ENCODE peak calls at places on chromosomes 2 and 18, in five cellular contexts. One of them, this sample, is unnamed.

GRCh38 chr18:49768051-49768391 is 45.3 kb downstream of the ACAA2 start:
- DNase-seq in T-helper 2 cell: no peak
- DNase-seq in choroid plexus epithelial cell: peak; percentile 84
- DNase-seq in NB4: peak; percentile 37
- DNase-seq in activated CD8-positive, alpha-beta memory T cell treated with anti-CD3 and anti-CD28 coated beads for 48 hours: no peak
- DNase-seq in this sample: peak; percentile 81

GRCh38 chr2:241894056-241894641 is 24.6 kb downstream of the RTP5 start:
- DNase-seq in T-helper 2 cell: no peak
- DNase-seq in choroid plexus epithelial cell: no peak
- DNase-seq in NB4: no peak
- DNase-seq in activated CD8-positive, alpha-beta memory T cell treated with anti-CD3 and anti-CD28 coated beads for 48 hours: no peak
- DNase-seq in this sample: no peak

GRCh38 chr18:3340015-3340681 is 78.2 kb downstream of the MYL12B start:
- DNase-seq in T-helper 2 cell: no peak
- DNase-seq in choroid plexus epithelial cell: peak; percentile 21
- DNase-seq in NB4: peak; percentile 46
- DNase-seq in activated CD8-positive, alpha-beta memory T cell treated with anti-CD3 and anti-CD28 coated beads for 48 hours: no peak
- DNase-seq in this sample: no peak

GRCh38 chr2:44705851-44706555 is 235.5 kb upstream of the SIX3 start:
- DNase-seq in T-helper 2 cell: no peak
- DNase-seq in choroid plexus epithelial cell: no peak
- DNase-seq in NB4: peak; percentile 8
- DNase-seq in activated CD8-positive, alpha-beta memory T cell treated with anti-CD3 and anti-CD28 coated beads for 48 hours: no peak
- DNase-seq in this sample: no peak

GRCh38 chr2:28339516-28340175 is 53.0 kb upstream of the FOSL2 start:
- DNase-seq in T-helper 2 cell: no peak
- DNase-seq in choroid plexus epithelial cell: no peak
- DNase-seq in NB4: no peak
- DNase-seq in activated CD8-positive, alpha-beta memory T cell treated with anti-CD3 and anti-CD28 coated beads for 48 hours: no peak
- DNase-seq in this sample: no peak

GRCh38 chr2:156784034-156784433 is 347.9 kb downstream of the GPD2 start:
- DNase-seq in T-helper 2 cell: no peak
- DNase-seq in choroid plexus epithelial cell: no peak
- DNase-seq in NB4: no peak
- DNase-seq in activated CD8-positive, alpha-beta memory T cell treated with anti-CD3 and anti-CD28 coated beads for 48 hours: no peak
- DNase-seq in this sample: no peak

GRCh38 chr18:36078751-36079529 is 11.6 kb upstream of the RPRD1A start:
- DNase-seq in T-helper 2 cell: no peak
- DNase-seq in choroid plexus epithelial cell: peak; percentile 92
- DNase-seq in NB4: no peak
- DNase-seq in activated CD8-positive, alpha-beta memory T cell treated with anti-CD3 and anti-CD28 coated beads for 48 hours: no peak
- DNase-seq in this sample: peak; percentile 71

GRCh38 chr2:217932661-217933325 is 70.0 kb downstream of the TNS1 start:
- DNase-seq in T-helper 2 cell: no peak
- DNase-seq in choroid plexus epithelial cell: no peak
- DNase-seq in NB4: no peak
- DNase-seq in activated CD8-positive, alpha-beta memory T cell treated with anti-CD3 and anti-CD28 coated beads for 48 hours: no peak
- DNase-seq in this sample: peak; percentile 52

GRCh38 chr2:167127135-167127534 is 238.9 kb downstream of the XIRP2 start:
- DNase-seq in T-helper 2 cell: no peak
- DNase-seq in choroid plexus epithelial cell: peak; percentile 75
- DNase-seq in NB4: peak; percentile 32
- DNase-seq in activated CD8-positive, alpha-beta memory T cell treated with anti-CD3 and anti-CD28 coated beads for 48 hours: no peak
- DNase-seq in this sample: peak; percentile 45

GRCh38 chr2:173034143-173034542 is 41.5 kb upstream of the MAP3K20 start:
- DNase-seq in T-helper 2 cell: no peak
- DNase-seq in choroid plexus epithelial cell: no peak
- DNase-seq in NB4: no peak
- DNase-seq in activated CD8-positive, alpha-beta memory T cell treated with anti-CD3 and anti-CD28 coated beads for 48 hours: no peak
- DNase-seq in this sample: no peak

GRCh38 chr2:174794851-174795374 is 30.6 kb upstream of the CHRNA1 start:
- DNase-seq in T-helper 2 cell: no peak
- DNase-seq in choroid plexus epithelial cell: peak; percentile 40
- DNase-seq in NB4: no peak
- DNase-seq in activated CD8-positive, alpha-beta memory T cell treated with anti-CD3 and anti-CD28 coated beads for 48 hours: no peak
- DNase-seq in this sample: no peak

GRCh38 chr2:180677928-180678327 is 302.5 kb upstream of the UBE2E3 start:
- DNase-seq in T-helper 2 cell: no peak
- DNase-seq in choroid plexus epithelial cell: no peak
- DNase-seq in NB4: no peak
- DNase-seq in activated CD8-positive, alpha-beta memory T cell treated with anti-CD3 and anti-CD28 coated beads for 48 hours: no peak
- DNase-seq in this sample: no peak

GRCh38 chr2:121293450-121294325 is 8.7 kb upstream of the TFCP2L1 start:
- DNase-seq in T-helper 2 cell: no peak
- DNase-seq in choroid plexus epithelial cell: no peak
- DNase-seq in NB4: no peak
- DNase-seq in activated CD8-positive, alpha-beta memory T cell treated with anti-CD3 and anti-CD28 coated beads for 48 hours: no peak
- DNase-seq in this sample: no peak

GRCh38 chr2:172484253-172484652 is 56.9 kb downstream of the ITGA6 start:
- DNase-seq in T-helper 2 cell: no peak
- DNase-seq in choroid plexus epithelial cell: peak; percentile 55
- DNase-seq in NB4: peak; percentile 60
- DNase-seq in activated CD8-positive, alpha-beta memory T cell treated with anti-CD3 and anti-CD28 coated beads for 48 hours: no peak
- DNase-seq in this sample: peak; percentile 41

GRCh38 chr2:168427451-168427850 is 28.6 kb upstream of the CERS6 start:
- DNase-seq in T-helper 2 cell: no peak
- DNase-seq in choroid plexus epithelial cell: peak; percentile 99
- DNase-seq in NB4: no peak
- DNase-seq in activated CD8-positive, alpha-beta memory T cell treated with anti-CD3 and anti-CD28 coated beads for 48 hours: no peak
- DNase-seq in this sample: peak; percentile 80

GRCh38 chr18:55351980-55352714 is 235.8 kb downstream of the TCF4 start:
- DNase-seq in T-helper 2 cell: no peak
- DNase-seq in choroid plexus epithelial cell: no peak
- DNase-seq in NB4: no peak
- DNase-seq in activated CD8-positive, alpha-beta memory T cell treated with anti-CD3 and anti-CD28 coated beads for 48 hours: no peak
- DNase-seq in this sample: no peak

GRCh38 chr2:84534225-84534624 is 17.9 kb downstream of the DNAH6 start:
- DNase-seq in T-helper 2 cell: no peak
- DNase-seq in choroid plexus epithelial cell: no peak
- DNase-seq in NB4: no peak
- DNase-seq in activated CD8-positive, alpha-beta memory T cell treated with anti-CD3 and anti-CD28 coated beads for 48 hours: no peak
- DNase-seq in this sample: no peak

GRCh38 chr2:158723921-158724802 is 71.0 kb upstream of the DAPL1 start:
- DNase-seq in T-helper 2 cell: no peak
- DNase-seq in choroid plexus epithelial cell: no peak
- DNase-seq in NB4: peak; percentile 27
- DNase-seq in activated CD8-positive, alpha-beta memory T cell treated with anti-CD3 and anti-CD28 coated beads for 48 hours: no peak
- DNase-seq in this sample: no peak

GRCh38 chr18:7592305-7593071 is 25.4 kb downstream of the PTPRM start:
- DNase-seq in T-helper 2 cell: no peak
- DNase-seq in choroid plexus epithelial cell: no peak
- DNase-seq in NB4: no peak
- DNase-seq in activated CD8-positive, alpha-beta memory T cell treated with anti-CD3 and anti-CD28 coated beads for 48 hours: no peak
- DNase-seq in this sample: no peak

GRCh38 chr2:132645943-132646804 is 23.8 kb downstream of the LYPD1 start:
- DNase-seq in T-helper 2 cell: no peak
- DNase-seq in choroid plexus epithelial cell: no peak
- DNase-seq in NB4: peak; percentile 87
- DNase-seq in activated CD8-positive, alpha-beta memory T cell treated with anti-CD3 and anti-CD28 coated beads for 48 hours: no peak
- DNase-seq in this sample: no peak

GRCh38 chr2:170643346-170643745 is 71.8 kb upstream of the SP5 start:
- DNase-seq in T-helper 2 cell: no peak
- DNase-seq in choroid plexus epithelial cell: no peak
- DNase-seq in NB4: no peak
- DNase-seq in activated CD8-positive, alpha-beta memory T cell treated with anti-CD3 and anti-CD28 coated beads for 48 hours: no peak
- DNase-seq in this sample: no peak

GRCh38 chr2:216673609-216674008 is 21.7 kb downstream of the IGFBP5 start:
- DNase-seq in T-helper 2 cell: no peak
- DNase-seq in choroid plexus epithelial cell: no peak
- DNase-seq in NB4: no peak
- DNase-seq in activated CD8-positive, alpha-beta memory T cell treated with anti-CD3 and anti-CD28 coated beads for 48 hours: no peak
- DNase-seq in this sample: no peak

GRCh38 chr2:224449212-224450147 is 47.6 kb upstream of the FAM124B start:
- DNase-seq in T-helper 2 cell: no peak
- DNase-seq in choroid plexus epithelial cell: peak; percentile 43
- DNase-seq in NB4: peak; percentile 20
- DNase-seq in activated CD8-positive, alpha-beta memory T cell treated with anti-CD3 and anti-CD28 coated beads for 48 hours: no peak
- DNase-seq in this sample: peak; percentile 27

GRCh38 chr18:44342167-44342566 is 338.5 kb upstream of the SETBP1 start:
- DNase-seq in T-helper 2 cell: no peak
- DNase-seq in choroid plexus epithelial cell: no peak
- DNase-seq in NB4: no peak
- DNase-seq in activated CD8-positive, alpha-beta memory T cell treated with anti-CD3 and anti-CD28 coated beads for 48 hours: no peak
- DNase-seq in this sample: no peak

GRCh38 chr2:231387904-231388724 is 7.4 kb upstream of the B3GNT7 start:
- DNase-seq in T-helper 2 cell: no peak
- DNase-seq in choroid plexus epithelial cell: peak; percentile 33
- DNase-seq in NB4: peak; percentile 97
- DNase-seq in activated CD8-positive, alpha-beta memory T cell treated with anti-CD3 and anti-CD28 coated beads for 48 hours: no peak
- DNase-seq in this sample: peak; percentile 61

GRCh38 chr2:123061534-123061933 is 963.6 kb upstream of the CNTNAP5 start:
- DNase-seq in T-helper 2 cell: no peak
- DNase-seq in choroid plexus epithelial cell: no peak
- DNase-seq in NB4: no peak
- DNase-seq in activated CD8-positive, alpha-beta memory T cell treated with anti-CD3 and anti-CD28 coated beads for 48 hours: no peak
- DNase-seq in this sample: no peak

GRCh38 chr2:140916410-140916809 is 1214.4 kb downstream of the LRP1B start:
- DNase-seq in T-helper 2 cell: no peak
- DNase-seq in choroid plexus epithelial cell: peak; percentile 19
- DNase-seq in NB4: no peak
- DNase-seq in activated CD8-positive, alpha-beta memory T cell treated with anti-CD3 and anti-CD28 coated beads for 48 hours: no peak
- DNase-seq in this sample: no peak

GRCh38 chr18:58638446-58638845 is 9.6 kb upstream of the ALPK2 start:
- DNase-seq in T-helper 2 cell: no peak
- DNase-seq in choroid plexus epithelial cell: no peak
- DNase-seq in NB4: peak; percentile 66
- DNase-seq in activated CD8-positive, alpha-beta memory T cell treated with anti-CD3 and anti-CD28 coated beads for 48 hours: no peak
- DNase-seq in this sample: no peak

GRCh38 chr2:203743441-203743932 is 37.0 kb downstream of the CD28 start:
- DNase-seq in T-helper 2 cell: no peak
- DNase-seq in choroid plexus epithelial cell: peak; percentile 53
- DNase-seq in NB4: no peak
- DNase-seq in activated CD8-positive, alpha-beta memory T cell treated with anti-CD3 and anti-CD28 coated beads for 48 hours: no peak
- DNase-seq in this sample: peak; percentile 72

GRCh38 chr2:20093263-20094141 is 42.1 kb upstream of the LAPTM4A start:
- DNase-seq in T-helper 2 cell: no peak
- DNase-seq in choroid plexus epithelial cell: peak; percentile 88
- DNase-seq in NB4: peak; percentile 34
- DNase-seq in activated CD8-positive, alpha-beta memory T cell treated with anti-CD3 and anti-CD28 coated beads for 48 hours: no peak
- DNase-seq in this sample: peak; percentile 90

GRCh38 chr2:100907832-100908231 is 87.9 kb downstream of the NPAS2 start:
- DNase-seq in T-helper 2 cell: no peak
- DNase-seq in choroid plexus epithelial cell: no peak
- DNase-seq in NB4: no peak
- DNase-seq in activated CD8-positive, alpha-beta memory T cell treated with anti-CD3 and anti-CD28 coated beads for 48 hours: no peak
- DNase-seq in this sample: no peak

This sample was measured in cardiac fibroblast.